ENCODE peak calls at places on chromosomes 7 and 10, in eight cellular contexts. One of them, this sample, is unnamed.

GRCh38 chr10:22344781-22345300 is 455 bp upstream of the SPAG6 start:
- DNase-seq in ELR: no peak
- DNase-seq in NB4: no peak
- DNase-seq in endothelial cell of umbilical vein: no peak
- DNase-seq in PC-9: no peak
- DNase-seq in occipital lobe: no peak
- DNase-seq in HTR-8/SVneo: no peak
- DNase-seq in Peyer's patch: no peak
- DNase-seq in this sample: no peak

GRCh38 chr7:157302314-157302711 is 34.5 kb upstream of the DNAJB6 start:
- DNase-seq in ELR: peak; percentile 93
- DNase-seq in NB4: peak; percentile 98
- DNase-seq in endothelial cell of umbilical vein: no peak
- DNase-seq in PC-9: peak; percentile 96
- DNase-seq in occipital lobe: no peak
- DNase-seq in HTR-8/SVneo: peak; percentile 31
- DNase-seq in Peyer's patch: peak; percentile 83
- DNase-seq in this sample: peak; percentile 77

GRCh38 chr7:151710646-151711434 is 166.1 kb downstream of the PRKAG2 start:
- DNase-seq in ELR: no peak
- DNase-seq in NB4: no peak
- DNase-seq in endothelial cell of umbilical vein: no peak
- DNase-seq in PC-9: no peak
- DNase-seq in occipital lobe: no peak
- DNase-seq in HTR-8/SVneo: no peak
- DNase-seq in Peyer's patch: no peak
- DNase-seq in this sample: no peak

GRCh38 chr7:126574838-126575250 is 677.9 kb downstream of the GRM8 start:
- DNase-seq in ELR: peak; percentile 88
- DNase-seq in NB4: no peak
- DNase-seq in endothelial cell of umbilical vein: no peak
- DNase-seq in PC-9: no peak
- DNase-seq in occipital lobe: no peak
- DNase-seq in HTR-8/SVneo: peak; percentile 9
- DNase-seq in Peyer's patch: no peak
- DNase-seq in this sample: no peak

GRCh38 chr10:1440897-1441296 is 296.4 kb downstream of the ADARB2 start:
- DNase-seq in ELR: no peak
- DNase-seq in NB4: no peak
- DNase-seq in endothelial cell of umbilical vein: no peak
- DNase-seq in PC-9: no peak
- DNase-seq in occipital lobe: no peak
- DNase-seq in HTR-8/SVneo: no peak
- DNase-seq in Peyer's patch: no peak
- DNase-seq in this sample: no peak

GRCh38 chr10:75803816-75804576 is 372.6 kb downstream of the LRMDA start:
- DNase-seq in ELR: no peak
- DNase-seq in NB4: no peak
- DNase-seq in endothelial cell of umbilical vein: no peak
- DNase-seq in PC-9: no peak
- DNase-seq in occipital lobe: no peak
- DNase-seq in HTR-8/SVneo: no peak
- DNase-seq in Peyer's patch: no peak
- DNase-seq in this sample: no peak

GRCh38 chr10:128099901-128100300 is 26.3 kb downstream of the MKI67 start:
- DNase-seq in ELR: no peak
- DNase-seq in NB4: no peak
- DNase-seq in endothelial cell of umbilical vein: no peak
- DNase-seq in PC-9: no peak
- DNase-seq in occipital lobe: no peak
- DNase-seq in HTR-8/SVneo: no peak
- DNase-seq in Peyer's patch: no peak
- DNase-seq in this sample: no peak

GRCh38 chr10:4181690-4182089 is 396.7 kb upstream of the KLF6 start:
- DNase-seq in ELR: no peak
- DNase-seq in NB4: no peak
- DNase-seq in endothelial cell of umbilical vein: no peak
- DNase-seq in PC-9: no peak
- DNase-seq in occipital lobe: no peak
- DNase-seq in HTR-8/SVneo: no peak
- DNase-seq in Peyer's patch: no peak
- DNase-seq in this sample: no peak

GRCh38 chr10:60646966-60647796 is 131.1 kb upstream of the CDK1 start:
- DNase-seq in ELR: peak; percentile 65
- DNase-seq in NB4: peak; percentile 67
- DNase-seq in endothelial cell of umbilical vein: peak; percentile 65
- DNase-seq in PC-9: no peak
- DNase-seq in occipital lobe: no peak
- DNase-seq in HTR-8/SVneo: peak; percentile 21
- DNase-seq in Peyer's patch: no peak
- DNase-seq in this sample: peak; percentile 88

GRCh38 chr10:12511651-12512050 is 162.3 kb downstream of the CAMK1D start:
- DNase-seq in ELR: no peak
- DNase-seq in NB4: no peak
- DNase-seq in endothelial cell of umbilical vein: no peak
- DNase-seq in PC-9: no peak
- DNase-seq in occipital lobe: no peak
- DNase-seq in HTR-8/SVneo: no peak
- DNase-seq in Peyer's patch: no peak
- DNase-seq in this sample: no peak

GRCh38 chr10:102744374-102745051 is 765 bp downstream of the WBP1L start:
- DNase-seq in ELR: peak; percentile 40
- DNase-seq in NB4: no peak
- DNase-seq in endothelial cell of umbilical vein: peak; percentile 58
- DNase-seq in PC-9: no peak
- DNase-seq in occipital lobe: peak; percentile 19
- DNase-seq in HTR-8/SVneo: no peak
- DNase-seq in Peyer's patch: no peak
- DNase-seq in this sample: peak; percentile 79

GRCh38 chr10:121598261-121599249 is at the start of gene FGFR2:
- DNase-seq in ELR: no peak
- DNase-seq in NB4: no peak
- DNase-seq in endothelial cell of umbilical vein: peak; percentile 73
- DNase-seq in PC-9: no peak
- DNase-seq in occipital lobe: peak; percentile 59
- DNase-seq in HTR-8/SVneo: no peak
- DNase-seq in Peyer's patch: peak; percentile 20
- DNase-seq in this sample: no peak

GRCh38 chr10:94027197-94027596 is 33.5 kb downstream of the PLCE1 start:
- DNase-seq in ELR: peak; percentile 22
- DNase-seq in NB4: no peak
- DNase-seq in endothelial cell of umbilical vein: no peak
- DNase-seq in PC-9: no peak
- DNase-seq in occipital lobe: no peak
- DNase-seq in HTR-8/SVneo: no peak
- DNase-seq in Peyer's patch: no peak
- DNase-seq in this sample: no peak

GRCh38 chr7:80635533-80635932 is 2.9 kb upstream of the CD36 start:
- DNase-seq in ELR: peak; percentile 32
- DNase-seq in NB4: no peak
- DNase-seq in endothelial cell of umbilical vein: no peak
- DNase-seq in PC-9: no peak
- DNase-seq in occipital lobe: no peak
- DNase-seq in HTR-8/SVneo: no peak
- DNase-seq in Peyer's patch: no peak
- DNase-seq in this sample: no peak

GRCh38 chr10:89022734-89023133 is 32.1 kb downstream of the FAS start:
- DNase-seq in ELR: no peak
- DNase-seq in NB4: no peak
- DNase-seq in endothelial cell of umbilical vein: no peak
- DNase-seq in PC-9: no peak
- DNase-seq in occipital lobe: no peak
- DNase-seq in HTR-8/SVneo: no peak
- DNase-seq in Peyer's patch: no peak
- DNase-seq in this sample: no peak

GRCh38 chr7:23383225-23383624 is 84.1 kb downstream of the MALSU1 start:
- DNase-seq in ELR: peak; percentile 76
- DNase-seq in NB4: no peak
- DNase-seq in endothelial cell of umbilical vein: no peak
- DNase-seq in PC-9: no peak
- DNase-seq in occipital lobe: no peak
- DNase-seq in HTR-8/SVneo: no peak
- DNase-seq in Peyer's patch: no peak
- DNase-seq in this sample: no peak

GRCh38 chr7:41624818-41625217 is 78.1 kb downstream of the INHBA start:
- DNase-seq in ELR: peak; percentile 45
- DNase-seq in NB4: no peak
- DNase-seq in endothelial cell of umbilical vein: no peak
- DNase-seq in PC-9: peak; percentile 45
- DNase-seq in occipital lobe: no peak
- DNase-seq in HTR-8/SVneo: peak; percentile 6
- DNase-seq in Peyer's patch: no peak
- DNase-seq in this sample: no peak

GRCh38 chr10:131983780-131984179 is 2.1 kb upstream of the BNIP3 start:
- DNase-seq in ELR: peak; percentile 96
- DNase-seq in NB4: no peak
- DNase-seq in endothelial cell of umbilical vein: peak; percentile 70
- DNase-seq in PC-9: peak; percentile 77
- DNase-seq in occipital lobe: no peak
- DNase-seq in HTR-8/SVneo: peak; percentile 42
- DNase-seq in Peyer's patch: peak; percentile 12
- DNase-seq in this sample: no peak

GRCh38 chr10:130621231-130621775 is 485.1 kb downstream of the GLRX3 start:
- DNase-seq in ELR: no peak
- DNase-seq in NB4: peak; percentile 11
- DNase-seq in endothelial cell of umbilical vein: no peak
- DNase-seq in PC-9: no peak
- DNase-seq in occipital lobe: no peak
- DNase-seq in HTR-8/SVneo: no peak
- DNase-seq in Peyer's patch: no peak
- DNase-seq in this sample: no peak

This sample was measured in Karpas-422.